ENCODE peak calls at places on chromosomes 12 and 14, in eight cellular contexts. One of them, this sample, is unnamed.
A peak's percentile ranks its signal among the peaks of the same experiment; 100 is the strongest.

GRCh38 chr12:130706885-130707570 is 9.1 kb downstream of the RIMBP2 start:
- DNase-seq in colonic mucosa: no peak
- DNase-seq in heart right ventricle: no peak
- DNase-seq in small intestine: no peak
- DNase-seq in uterus: no peak
- DNase-seq in brain microvascular endothelial cell: no peak
- DNase-seq in tibial nerve: no peak
- DNase-seq in aorta: no peak
- DNase-seq in this sample: no peak

GRCh38 chr14:60093088-60093487 is 1.4 kb downstream of the PCNX4 start:
- DNase-seq in colonic mucosa: no peak
- DNase-seq in heart right ventricle: no peak
- DNase-seq in small intestine: no peak
- DNase-seq in uterus: no peak
- DNase-seq in brain microvascular endothelial cell: no peak
- DNase-seq in tibial nerve: no peak
- DNase-seq in aorta: no peak
- DNase-seq in this sample: no peak

GRCh38 chr14:49863483-49864262 is 11.1 kb upstream of the NEMF start:
- DNase-seq in colonic mucosa: peak; percentile 41
- DNase-seq in heart right ventricle: no peak
- DNase-seq in small intestine: peak; percentile 37
- DNase-seq in uterus: no peak
- DNase-seq in brain microvascular endothelial cell: no peak
- DNase-seq in tibial nerve: no peak
- DNase-seq in aorta: no peak
- DNase-seq in this sample: no peak

GRCh38 chr12:125340791-125341190 is 275.6 kb downstream of the AACS start:
- DNase-seq in colonic mucosa: peak; percentile 37
- DNase-seq in heart right ventricle: peak; percentile 50
- DNase-seq in small intestine: peak; percentile 19
- DNase-seq in uterus: no peak
- DNase-seq in brain microvascular endothelial cell: peak; percentile 50
- DNase-seq in tibial nerve: no peak
- DNase-seq in aorta: no peak
- DNase-seq in this sample: no peak

GRCh38 chr14:34252227-34252626 is 209.8 kb downstream of the SPTSSA start:
- DNase-seq in colonic mucosa: no peak
- DNase-seq in heart right ventricle: no peak
- DNase-seq in small intestine: no peak
- DNase-seq in uterus: no peak
- DNase-seq in brain microvascular endothelial cell: no peak
- DNase-seq in tibial nerve: no peak
- DNase-seq in aorta: no peak
- DNase-seq in this sample: no peak

GRCh38 chr12:112367986-112368385 is 14.2 kb downstream of the HECTD4 start:
- DNase-seq in colonic mucosa: no peak
- DNase-seq in heart right ventricle: no peak
- DNase-seq in small intestine: no peak
- DNase-seq in uterus: no peak
- DNase-seq in brain microvascular endothelial cell: no peak
- DNase-seq in tibial nerve: no peak
- DNase-seq in aorta: no peak
- DNase-seq in this sample: no peak

GRCh38 chr12:47141459-47141858 is 61.7 kb upstream of the AMIGO2 start:
- DNase-seq in colonic mucosa: no peak
- DNase-seq in heart right ventricle: no peak
- DNase-seq in small intestine: no peak
- DNase-seq in uterus: no peak
- DNase-seq in brain microvascular endothelial cell: no peak
- DNase-seq in tibial nerve: no peak
- DNase-seq in aorta: no peak
- DNase-seq in this sample: no peak

GRCh38 chr14:52124791-52125661 is 56.2 kb upstream of the NID2 start:
- DNase-seq in colonic mucosa: no peak
- DNase-seq in heart right ventricle: peak; percentile 40
- DNase-seq in small intestine: no peak
- DNase-seq in uterus: no peak
- DNase-seq in brain microvascular endothelial cell: peak; percentile 68
- DNase-seq in tibial nerve: no peak
- DNase-seq in aorta: no peak
- DNase-seq in this sample: no peak

GRCh38 chr12:131827961-131828534 is at the start of gene MMP17:
- DNase-seq in colonic mucosa: no peak
- DNase-seq in heart right ventricle: no peak
- DNase-seq in small intestine: no peak
- DNase-seq in uterus: peak; percentile 41
- DNase-seq in brain microvascular endothelial cell: no peak
- DNase-seq in tibial nerve: peak; percentile 43
- DNase-seq in aorta: peak; percentile 82
- DNase-seq in this sample: peak; percentile 74

GRCh38 chr14:61466249-61466904 is 145.0 kb downstream of the PRKCH start:
- DNase-seq in colonic mucosa: peak; percentile 16
- DNase-seq in heart right ventricle: peak; percentile 76
- DNase-seq in small intestine: no peak
- DNase-seq in uterus: peak; percentile 75
- DNase-seq in brain microvascular endothelial cell: peak; percentile 98
- DNase-seq in tibial nerve: no peak
- DNase-seq in aorta: peak; percentile 87
- DNase-seq in this sample: peak; percentile 80

GRCh38 chr14:60658909-60659585 is 9.8 kb upstream of the SIX1 start:
- DNase-seq in colonic mucosa: no peak
- DNase-seq in heart right ventricle: no peak
- DNase-seq in small intestine: no peak
- DNase-seq in uterus: no peak
- DNase-seq in brain microvascular endothelial cell: no peak
- DNase-seq in tibial nerve: no peak
- DNase-seq in aorta: no peak
- DNase-seq in this sample: no peak

GRCh38 chr12:52818376-52818775 is 4.5 kb upstream of the KRT4 start:
- DNase-seq in colonic mucosa: no peak
- DNase-seq in heart right ventricle: no peak
- DNase-seq in small intestine: no peak
- DNase-seq in uterus: no peak
- DNase-seq in brain microvascular endothelial cell: no peak
- DNase-seq in tibial nerve: no peak
- DNase-seq in aorta: no peak
- DNase-seq in this sample: no peak

GRCh38 chr12:56299308-56299852 is 750 bp downstream of the CS start:
- DNase-seq in colonic mucosa: peak; percentile 72
- DNase-seq in heart right ventricle: no peak
- DNase-seq in small intestine: peak; percentile 73
- DNase-seq in uterus: no peak
- DNase-seq in brain microvascular endothelial cell: no peak
- DNase-seq in tibial nerve: no peak
- DNase-seq in aorta: no peak
- DNase-seq in this sample: no peak

GRCh38 chr12:44889162-44889561 is 13.0 kb upstream of the NELL2 start:
- DNase-seq in colonic mucosa: no peak
- DNase-seq in heart right ventricle: no peak
- DNase-seq in small intestine: no peak
- DNase-seq in uterus: no peak
- DNase-seq in brain microvascular endothelial cell: no peak
- DNase-seq in tibial nerve: no peak
- DNase-seq in aorta: no peak
- DNase-seq in this sample: no peak

GRCh38 chr12:68001486-68002466 is 12.5 kb downstream of the IFNG-AS1 start:
- DNase-seq in colonic mucosa: no peak
- DNase-seq in heart right ventricle: no peak
- DNase-seq in small intestine: no peak
- DNase-seq in uterus: no peak
- DNase-seq in brain microvascular endothelial cell: no peak
- DNase-seq in tibial nerve: no peak
- DNase-seq in aorta: no peak
- DNase-seq in this sample: no peak

GRCh38 chr12:84624601-84625000 is 288.0 kb downstream of the SLC6A15 start:
- DNase-seq in colonic mucosa: no peak
- DNase-seq in heart right ventricle: no peak
- DNase-seq in small intestine: no peak
- DNase-seq in uterus: no peak
- DNase-seq in brain microvascular endothelial cell: no peak
- DNase-seq in tibial nerve: no peak
- DNase-seq in aorta: no peak
- DNase-seq in this sample: no peak

GRCh38 chr12:121355818-121356217 is 3.6 kb upstream of the ANAPC5 start:
- DNase-seq in colonic mucosa: no peak
- DNase-seq in heart right ventricle: no peak
- DNase-seq in small intestine: no peak
- DNase-seq in uterus: no peak
- DNase-seq in brain microvascular endothelial cell: no peak
- DNase-seq in tibial nerve: no peak
- DNase-seq in aorta: no peak
- DNase-seq in this sample: no peak

GRCh38 chr12:48924617-48925217 is 575 bp downstream of the FKBP11 start:
- DNase-seq in colonic mucosa: peak; percentile 61
- DNase-seq in heart right ventricle: peak; percentile 29
- DNase-seq in small intestine: peak; percentile 53
- DNase-seq in uterus: peak; percentile 51
- DNase-seq in brain microvascular endothelial cell: peak; percentile 34
- DNase-seq in tibial nerve: no peak
- DNase-seq in aorta: peak; percentile 83
- DNase-seq in this sample: peak; percentile 77

GRCh38 chr14:94946244-94946643 is 176.3 kb upstream of the GSC start:
- DNase-seq in colonic mucosa: no peak
- DNase-seq in heart right ventricle: no peak
- DNase-seq in small intestine: peak; percentile 21
- DNase-seq in uterus: no peak
- DNase-seq in brain microvascular endothelial cell: no peak
- DNase-seq in tibial nerve: no peak
- DNase-seq in aorta: no peak
- DNase-seq in this sample: no peak

GRCh38 chr12:67996347-67996746 is 7.1 kb downstream of the IFNG-AS1 start:
- DNase-seq in colonic mucosa: no peak
- DNase-seq in heart right ventricle: no peak
- DNase-seq in small intestine: no peak
- DNase-seq in uterus: no peak
- DNase-seq in brain microvascular endothelial cell: no peak
- DNase-seq in tibial nerve: no peak
- DNase-seq in aorta: no peak
- DNase-seq in this sample: no peak

GRCh38 chr12:70876952-70877351 is 43.6 kb downstream of the PTPRR start:
- DNase-seq in colonic mucosa: no peak
- DNase-seq in heart right ventricle: no peak
- DNase-seq in small intestine: peak; percentile 18
- DNase-seq in uterus: no peak
- DNase-seq in brain microvascular endothelial cell: peak; percentile 1
- DNase-seq in tibial nerve: no peak
- DNase-seq in aorta: no peak
- DNase-seq in this sample: no peak

GRCh38 chr14:72945628-72946027 is 19.4 kb downstream of the DCAF4 start:
- DNase-seq in colonic mucosa: no peak
- DNase-seq in heart right ventricle: no peak
- DNase-seq in small intestine: no peak
- DNase-seq in uterus: no peak
- DNase-seq in brain microvascular endothelial cell: no peak
- DNase-seq in tibial nerve: no peak
- DNase-seq in aorta: peak; percentile 60
- DNase-seq in this sample: no peak
- H3K36me3 ChIP-seq in colonic mucosa: no peaks in the 10 kb centered on the region
- H3K36me3 ChIP-seq in heart right ventricle: no peaks in the 10 kb centered on the region
- H3K36me3 ChIP-seq in small intestine: peaks cover 16% of the 10 kb centered on the region
- H3K36me3 ChIP-seq in uterus: no peaks in the 10 kb centered on the region
- H3K36me3 ChIP-seq in brain microvascular endothelial cell: peaks cover 15% of the 10 kb centered on the region
- H3K36me3 ChIP-seq in tibial nerve: peaks cover 3% of the 10 kb centered on the region
- H3K36me3 ChIP-seq in aorta: peaks cover 8% of the 10 kb centered on the region
- H3K36me3 ChIP-seq in this sample: no peaks in the 10 kb centered on the region

DNA sequence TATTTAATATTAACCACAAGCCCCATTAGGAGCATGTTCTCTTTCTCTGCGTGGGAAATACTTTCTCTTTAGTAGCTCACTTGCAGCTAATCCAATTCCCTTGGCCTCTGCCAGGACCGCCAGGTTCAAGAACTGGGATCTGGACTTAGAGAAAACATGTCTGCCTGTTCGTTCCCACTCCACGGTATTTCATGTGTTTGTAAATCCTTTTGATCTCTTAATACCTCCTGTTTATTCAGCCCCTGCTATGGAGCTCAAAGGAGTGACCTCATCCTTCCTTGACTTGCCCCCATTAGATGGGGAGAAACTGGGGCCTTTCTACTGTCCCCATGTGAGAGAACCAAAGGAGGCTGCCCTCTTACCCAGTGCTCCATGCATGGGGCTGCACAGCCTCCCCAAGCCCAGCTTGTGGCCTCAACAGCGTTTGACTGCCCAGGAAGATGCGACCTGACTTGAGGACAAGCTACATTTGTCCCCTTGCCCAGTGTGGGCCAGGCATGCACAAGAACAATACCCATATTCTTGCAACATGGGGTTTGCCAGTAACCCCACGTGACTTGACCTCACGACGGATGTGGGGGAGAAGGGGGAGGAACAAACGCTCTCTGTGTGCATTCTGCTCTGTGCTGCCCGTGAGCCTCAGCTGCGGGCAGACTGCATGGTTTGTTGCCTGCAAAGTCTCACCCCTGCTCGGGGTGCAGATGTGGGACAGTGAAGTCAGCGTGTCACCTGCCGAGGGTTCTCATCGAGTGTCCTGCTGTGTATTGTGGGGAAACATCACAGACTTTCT is 30.3 kb downstream of the CD9 start:
- DNase-seq in colonic mucosa: peak; percentile 68
- DNase-seq in heart right ventricle: peak; percentile 61
- DNase-seq in small intestine: peak; percentile 76
- DNase-seq in uterus: peak; percentile 50
- DNase-seq in brain microvascular endothelial cell: no peak
- DNase-seq in tibial nerve: peak; percentile 71
- DNase-seq in aorta: no peak
- DNase-seq in this sample: peak; percentile 94
- H3K4me3 ChIP-seq in colonic mucosa: no peak overlapping the region
- H3K4me3 ChIP-seq in heart right ventricle: peak overlapping the region; percentile 11
- H3K4me3 ChIP-seq in small intestine: no peak overlapping the region
- H3K4me3 ChIP-seq in uterus: no peak overlapping the region
- H3K4me3 ChIP-seq in brain microvascular endothelial cell: no peak overlapping the region
- H3K4me3 ChIP-seq in tibial nerve: peak overlapping the region; percentile 20
- H3K4me3 ChIP-seq in aorta: no peak overlapping the region
- H3K4me3 ChIP-seq in this sample: no peak overlapping the region

DNA sequence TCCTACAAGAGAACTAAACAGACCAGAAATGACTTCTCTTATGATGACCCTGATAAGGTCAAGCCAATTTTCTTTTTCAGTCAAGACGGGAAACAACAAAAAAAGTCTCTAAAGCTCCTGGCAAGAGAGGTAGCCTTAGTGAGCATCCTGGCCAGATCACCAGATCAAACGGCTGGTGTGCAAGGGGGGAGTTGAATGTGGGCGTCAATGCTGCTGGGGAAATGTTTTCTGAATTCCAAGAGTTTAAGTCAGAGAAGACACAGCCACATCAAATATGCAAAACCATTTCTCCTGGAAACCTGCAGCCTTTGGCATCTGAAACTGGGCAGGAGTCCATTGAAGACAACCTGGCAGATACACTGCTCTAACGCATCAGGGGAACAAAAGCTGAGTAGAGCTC is 16.0 kb upstream of the SELPLG start:
- DNase-seq in colonic mucosa: no peak
- DNase-seq in heart right ventricle: no peak
- DNase-seq in small intestine: no peak
- DNase-seq in uterus: no peak
- DNase-seq in brain microvascular endothelial cell: peak; percentile 77
- DNase-seq in tibial nerve: no peak
- DNase-seq in aorta: no peak
- DNase-seq in this sample: no peak
- H3K27ac ChIP-seq in colonic mucosa: no peak overlapping the region
- H3K27ac ChIP-seq in heart right ventricle: peak overlapping the region; percentile 6
- H3K27ac ChIP-seq in small intestine: no peak overlapping the region
- H3K27ac ChIP-seq in uterus: peak overlapping the region; percentile 68
- H3K27ac ChIP-seq in brain microvascular endothelial cell: peak overlapping the region; percentile 69
- H3K27ac ChIP-seq in tibial nerve: no peak overlapping the region
- H3K27ac ChIP-seq in aorta: peak overlapping the region; percentile 26
- H3K27ac ChIP-seq in this sample: peak overlapping the region; percentile 63

GRCh38 chr12:24881724-24882371 is 67.1 kb downstream of the BCAT1 start:
- DNase-seq in colonic mucosa: no peak
- DNase-seq in heart right ventricle: no peak
- DNase-seq in small intestine: no peak
- DNase-seq in uterus: no peak
- DNase-seq in brain microvascular endothelial cell: no peak
- DNase-seq in tibial nerve: no peak
- DNase-seq in aorta: no peak
- DNase-seq in this sample: no peak
- H3K36me3 ChIP-seq in colonic mucosa: no peaks in the 10 kb centered on the region
- H3K36me3 ChIP-seq in heart right ventricle: no peaks in the 10 kb centered on the region
- H3K36me3 ChIP-seq in small intestine: no peaks in the 10 kb centered on the region
- H3K36me3 ChIP-seq in uterus: no peaks in the 10 kb centered on the region
- H3K36me3 ChIP-seq in brain microvascular endothelial cell: peaks cover 11% of the 10 kb centered on the region
- H3K36me3 ChIP-seq in tibial nerve: no peaks in the 10 kb centered on the region
- H3K36me3 ChIP-seq in aorta: no peaks in the 10 kb centered on the region
- H3K36me3 ChIP-seq in this sample: no peaks in the 10 kb centered on the region